ENCODE peak calls at places on chromosomes 13 and 19, in six cellular contexts. H is stomach, S is cardiac muscle cell, F is left ventricle myocardium inferior, W is ascending aorta, B is psoas muscle. I is an unnamed sample.

GRCh38 chr13:30429721-30430694 is 7.7 kb downstream of the UBE2L5 start:
- DNase-seq in H (no peak), S (no peak), F (no peak), W (no peak), B (no peak), I (peak; percentile 44)

GRCh38 chr13:22064854-22065646 is 394.2 kb downstream of the FGF9 start:
- DNase-seq in H (no peak), S (peak; percentile 30), F (no peak), W (no peak), B (no peak), I (no peak)

GRCh38 chr13:90690458-90691063 is 656.9 kb upstream of the MIR17HG start:
- DNase-seq in H (no peak), S (no peak), F (no peak), W (no peak), B (no peak), I (no peak)

GRCh38 chr19:35773020-35773809 is 2.1 kb upstream of the ARHGAP33 start:
- DNase-seq in H (no peak), S (no peak), F (no peak), W (no peak), B (no peak), I (no peak)

GRCh38 chr13:96796234-96796633 is 198.0 kb downstream of the OXGR1 start:
- DNase-seq in H (no peak), S (no peak), F (no peak), W (no peak), B (no peak), I (no peak)

GRCh38 chr13:42116225-42116624 is 67.8 kb downstream of the DGKH start:
- DNase-seq in H (no peak), S (no peak), F (no peak), W (no peak), B (no peak), I (no peak)

GRCh38 chr19:36460046-36460445 is 29.3 kb downstream of the ZNF566 start:
- DNase-seq in H (no peak), S (no peak), F (no peak), W (no peak), B (no peak), I (no peak)

GRCh38 chr19:6693681-6694080 is 23.7 kb upstream of the TNFSF14 start:
- DNase-seq in H (no peak), S (no peak), F (no peak), W (no peak), B (no peak), I (no peak)

GRCh38 chr19:37654118-37654517 is 1.1 kb downstream of the ZFP30 start:
- DNase-seq in H (no peak), S (no peak), F (no peak), W (no peak), B (no peak), I (no peak)

GRCh38 chr13:47903836-47904235 is 97.2 kb downstream of the SUCLA2 start:
- DNase-seq in H (no peak), S (no peak), F (no peak), W (no peak), B (no peak), I (no peak)

GRCh38 chr13:41645313-41645712 is 188.0 kb downstream of the RGCC start:
- DNase-seq in H (no peak), S (no peak), F (no peak), W (no peak), B (peak; percentile 68), I (peak; percentile 33)

GRCh38 chr13:103006706-103007426 is 59.4 kb downstream of the SLC10A2 start:
- DNase-seq in H (no peak), S (peak; percentile 98), F (no peak), W (no peak), B (no peak), I (no peak)

GRCh38 chr19:6298413-6298812 is 18.6 kb upstream of the MLLT1 start:
- DNase-seq in H (no peak), S (no peak), F (no peak), W (no peak), B (no peak), I (no peak)

GRCh38 chr19:33339016-33339749 is 34.3 kb upstream of the CEBPG start:
- DNase-seq in H (no peak), S (no peak), F (no peak), W (no peak), B (no peak), I (no peak)

GRCh38 chr19:27971071-27971470 is 1241.9 kb downstream of the UQCRFS1 start:
- DNase-seq in H (no peak), S (peak; percentile 32), F (no peak), W (no peak), B (no peak), I (no peak)

GRCh38 chr13:80145291-80145690 is 195.6 kb downstream of the SPRY2 start:
- DNase-seq in H (no peak), S (no peak), F (no peak), W (no peak), B (no peak), I (no peak)

GRCh38 chr19:47595937-47596336 is 13.0 kb upstream of the BICRA start:
- DNase-seq in H (no peak), S (no peak), F (no peak), W (no peak), B (no peak), I (no peak)

GRCh38 chr19:52190679-52191293 is 934 bp downstream of the PPP2R1A start:
- DNase-seq in H (peak; percentile 29), S (no peak), F (no peak), W (no peak), B (peak; percentile 74), I (no peak)

GRCh38 chr13:28540612-28541011 is 45.7 kb upstream of the FLT1 start:
- DNase-seq in H (no peak), S (no peak), F (no peak), W (no peak), B (no peak), I (no peak)

GRCh38 chr13:24644051-24644450 is 36.2 kb upstream of the ATP12A start:
- DNase-seq in H (no peak), S (no peak), F (no peak), W (no peak), B (no peak), I (peak; percentile 29)

GRCh38 chr13:114068723-114069322 is 63.6 kb downstream of the RASA3 start:
- DNase-seq in H (no peak), S (peak; percentile 53), F (no peak), W (no peak), B (peak; percentile 58), I (peak; percentile 54)

DNA sequence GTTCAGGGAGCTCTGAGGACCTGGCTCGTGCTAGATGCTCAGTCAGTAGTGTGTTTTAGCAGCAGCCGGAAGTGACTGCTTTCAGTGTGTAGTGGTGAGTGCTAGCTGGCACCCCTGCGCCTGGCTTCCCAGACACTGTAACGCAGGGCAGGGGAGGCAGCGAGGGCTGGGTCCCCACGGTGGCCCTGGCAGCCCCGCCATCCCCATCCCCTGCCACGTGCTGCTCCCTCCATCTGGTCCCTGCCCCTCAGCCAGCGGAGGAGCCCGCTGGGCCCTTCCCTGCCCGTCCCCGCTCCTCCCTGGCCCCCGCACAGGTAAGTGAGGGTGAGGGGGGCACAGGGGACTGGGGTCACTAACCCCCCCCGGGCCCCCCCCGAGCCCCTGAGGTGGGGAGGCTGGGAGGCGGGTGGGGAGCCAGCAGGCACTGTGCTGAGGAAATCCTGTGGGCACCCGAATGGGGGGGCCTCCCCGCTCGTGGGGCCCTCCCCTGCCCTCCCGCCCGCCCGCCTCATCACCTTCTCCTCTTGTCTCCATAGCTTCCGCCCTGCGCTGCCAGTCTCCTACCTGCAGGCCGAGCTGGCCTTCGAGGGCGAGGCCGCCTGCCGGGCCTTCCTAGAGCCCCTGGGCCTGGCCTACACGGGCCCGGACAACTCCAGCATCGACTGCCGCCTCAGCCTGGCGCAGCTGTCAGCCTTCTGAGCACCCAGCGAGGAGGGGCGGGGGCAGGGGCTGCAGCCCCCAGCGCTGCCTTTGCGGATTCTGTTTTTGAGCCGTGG is 3.2 kb downstream of the LENG9 start:
- DNase-seq in H (no peak), S (no peak), F (no peak), W (no peak), B (peak; percentile 51), I (no peak)
- H3K27ac ChIP-seq in H (peak overlapping the region; percentile 99), S (no peak overlapping the region), F (no peak overlapping the region), W (no peak overlapping the region), B (no peak overlapping the region), I (peak overlapping the region; percentile 73)

DNA sequence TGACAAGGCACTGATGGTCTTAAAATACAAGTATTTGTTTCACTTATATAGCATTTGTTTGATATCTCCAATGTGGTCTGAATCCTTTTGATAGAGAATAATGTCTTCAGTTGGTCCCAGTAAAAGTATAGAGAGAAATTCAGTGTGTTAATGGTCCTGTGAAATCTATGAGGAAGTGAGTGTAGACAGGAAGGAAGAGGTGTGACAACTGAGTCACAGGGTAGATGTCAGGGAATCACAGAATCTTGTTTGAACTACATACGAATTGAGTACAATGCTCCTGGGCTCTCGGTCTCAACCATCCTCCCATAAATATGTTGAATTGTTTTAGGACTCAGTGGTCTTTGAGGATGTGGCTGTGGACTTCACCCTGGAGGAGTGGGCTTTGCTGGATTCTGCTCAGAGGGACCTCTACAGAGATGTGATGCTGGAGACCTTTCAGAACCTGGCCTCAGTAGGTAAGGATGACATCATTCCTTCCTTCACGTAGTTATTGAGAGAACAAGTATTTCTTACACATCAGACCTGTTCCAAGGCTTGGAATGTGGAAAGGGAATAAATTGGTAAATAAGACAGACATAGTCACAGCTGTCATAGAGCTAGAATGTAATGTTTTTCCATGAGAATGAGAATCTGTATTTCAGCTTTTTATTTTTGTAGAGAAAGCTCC is 9.1 kb downstream of the ZNF555 start:
- DNase-seq in H (no peak), S (no peak), F (no peak), W (no peak), B (no peak), I (no peak)
- H3K9me3 ChIP-seq in H (peaks cover 84% of the 10 kb centered on the region), S (peaks cover 19% of the 10 kb centered on the region), F (peaks cover 99% of the 10 kb centered on the region), W (peaks cover 97% of the 10 kb centered on the region), B (peaks cover 63% of the 10 kb centered on the region), I (no peaks in the 10 kb centered on the region)

GRCh38 chr19:41957838-41958366 is 1.2 kb downstream of the RABAC1 start:
- DNase-seq in H (peak; percentile 81), S (peak; percentile 84), F (peak; percentile 48), W (no peak), B (peak; percentile 78), I (peak; percentile 77)

GRCh38 chr19:41957161-41957837 is 1.8 kb downstream of the RABAC1 start:
- DNase-seq in H (peak; percentile 36), S (no peak), F (no peak), W (no peak), B (no peak), I (no peak)

GRCh38 chr19:41958367-41959055 is 610 bp downstream of the RABAC1 start:
- DNase-seq in H (peak; percentile 93), S (peak; percentile 87), F (peak; percentile 85), W (peak; percentile 66), B (peak; percentile 84), I (peak; percentile 71)

GRCh38 chr19:41959056-41960053 is at the start of gene RABAC1:
- DNase-seq in H (peak; percentile 89), S (peak; percentile 94), F (peak; percentile 89), W (peak; percentile 64), B (peak; percentile 92), I (peak; percentile 84)

DNA sequence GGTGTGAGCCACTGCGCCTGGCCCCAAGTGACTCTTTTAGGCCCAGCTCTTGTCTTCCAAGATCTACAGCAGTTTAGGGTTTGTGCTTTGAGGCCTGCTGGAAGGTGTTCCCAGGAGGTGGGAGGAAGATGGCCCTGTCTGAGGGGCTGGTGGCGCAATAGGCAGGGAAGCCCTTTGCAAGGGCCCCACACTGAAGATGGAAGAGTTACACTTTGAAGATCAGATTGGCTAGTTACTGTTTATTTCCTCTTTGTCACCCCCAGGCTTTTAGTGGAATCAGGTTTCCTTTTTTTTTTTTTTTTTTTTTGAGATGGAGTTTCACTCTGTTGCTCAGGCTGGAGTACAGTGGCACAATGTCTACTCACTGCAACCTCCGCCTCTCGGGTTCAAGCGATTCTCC is 1.9 kb upstream of the RABAC1 start:
- DNase-seq in H (no peak), S (no peak), F (no peak), W (no peak), B (no peak), I (no peak)
- TF ChIP-seq CTCF in H (no peak), S (no peak), F (no peak), W (no peak), B (no peak), I (no peak)

GRCh38 chr19:4851551-4852290 is 15.7 kb downstream of the PLIN3 start:
- DNase-seq in H (peak; percentile 72), S (peak; percentile 68), F (peak; percentile 74), W (no peak), B (peak; percentile 87), I (peak; percentile 86)
- H3K27ac ChIP-seq in H (no peak overlapping the region), S (no peak overlapping the region), F (no peak overlapping the region), W (no peak overlapping the region), B (no peak overlapping the region), I (no peak overlapping the region)